ENCODE peak calls at places on chromosomes 16 and 17, in seven cellular contexts. One of them, this sample, is unnamed.

GRCh38 chr17:48559609-48560451 is 14.9 kb upstream of the HOXB2 start:
- DNase-seq in HTR-8/SVneo: no peak
- DNase-seq in GM20000: no peak
- DNase-seq in activated naive CD8-positive, alpha-beta T cell treated with anti-CD3 and anti-CD28 coated beads for 36 hours: no peak
- DNase-seq in progenitor cell of endocrine pancreas: no peak
- DNase-seq in naive B cell: no peak
- DNase-seq in retina: no peak
- DNase-seq in this sample: no peak

GRCh38 chr17:55705847-55706246 is 16.8 kb downstream of the TMEM100 start:
- DNase-seq in HTR-8/SVneo: no peak
- DNase-seq in GM20000: no peak
- DNase-seq in activated naive CD8-positive, alpha-beta T cell treated with anti-CD3 and anti-CD28 coated beads for 36 hours: no peak
- DNase-seq in progenitor cell of endocrine pancreas: no peak
- DNase-seq in naive B cell: no peak
- DNase-seq in retina: no peak
- DNase-seq in this sample: no peak

GRCh38 chr17:54891176-54891821 is 9.4 kb upstream of the TOM1L1 start:
- DNase-seq in HTR-8/SVneo: peak
- DNase-seq in GM20000: no peak
- DNase-seq in activated naive CD8-positive, alpha-beta T cell treated with anti-CD3 and anti-CD28 coated beads for 36 hours: no peak
- DNase-seq in progenitor cell of endocrine pancreas: peak
- DNase-seq in naive B cell: no peak
- DNase-seq in retina: peak
- DNase-seq in this sample: no peak

GRCh38 chr16:75235721-75236193 is 15.7 kb downstream of the BCAR1 start:
- DNase-seq in HTR-8/SVneo: no peak
- DNase-seq in GM20000: no peak
- DNase-seq in activated naive CD8-positive, alpha-beta T cell treated with anti-CD3 and anti-CD28 coated beads for 36 hours: no peak
- DNase-seq in progenitor cell of endocrine pancreas: no peak
- DNase-seq in naive B cell: no peak
- DNase-seq in retina: no peak
- DNase-seq in this sample: no peak

GRCh38 chr17:21061971-21062526 is 19.2 kb upstream of the USP22 start:
- DNase-seq in HTR-8/SVneo: no peak
- DNase-seq in GM20000: peak
- DNase-seq in activated naive CD8-positive, alpha-beta T cell treated with anti-CD3 and anti-CD28 coated beads for 36 hours: no peak
- DNase-seq in progenitor cell of endocrine pancreas: no peak
- DNase-seq in naive B cell: peak
- DNase-seq in retina: no peak
- DNase-seq in this sample: no peak

GRCh38 chr17:57563968-57564367 is 181.1 kb downstream of the CCDC182 start:
- DNase-seq in HTR-8/SVneo: no peak
- DNase-seq in GM20000: no peak
- DNase-seq in activated naive CD8-positive, alpha-beta T cell treated with anti-CD3 and anti-CD28 coated beads for 36 hours: no peak
- DNase-seq in progenitor cell of endocrine pancreas: no peak
- DNase-seq in naive B cell: no peak
- DNase-seq in retina: no peak
- DNase-seq in this sample: no peak

GRCh38 chr17:70050192-70050591 is 24.8 kb upstream of the KCNJ16 start:
- DNase-seq in HTR-8/SVneo: no peak
- DNase-seq in GM20000: no peak
- DNase-seq in activated naive CD8-positive, alpha-beta T cell treated with anti-CD3 and anti-CD28 coated beads for 36 hours: no peak
- DNase-seq in progenitor cell of endocrine pancreas: no peak
- DNase-seq in naive B cell: no peak
- DNase-seq in retina: no peak
- DNase-seq in this sample: no peak

GRCh38 chr17:81515530-81516041 is 3.0 kb upstream of the ACTG1 start:
- DNase-seq in HTR-8/SVneo: no peak
- DNase-seq in GM20000: no peak
- DNase-seq in activated naive CD8-positive, alpha-beta T cell treated with anti-CD3 and anti-CD28 coated beads for 36 hours: no peak
- DNase-seq in progenitor cell of endocrine pancreas: peak
- DNase-seq in naive B cell: no peak
- DNase-seq in retina: no peak
- DNase-seq in this sample: no peak

GRCh38 chr17:45749831-45750335 is 34.2 kb upstream of the CRHR1 start:
- DNase-seq in HTR-8/SVneo: no peak
- DNase-seq in GM20000: no peak
- DNase-seq in activated naive CD8-positive, alpha-beta T cell treated with anti-CD3 and anti-CD28 coated beads for 36 hours: no peak
- DNase-seq in progenitor cell of endocrine pancreas: no peak
- DNase-seq in naive B cell: no peak
- DNase-seq in retina: no peak
- DNase-seq in this sample: no peak

GRCh38 chr16:27965801-27966200 is 97.7 kb downstream of the GSG1L start:
- DNase-seq in HTR-8/SVneo: no peak
- DNase-seq in GM20000: no peak
- DNase-seq in activated naive CD8-positive, alpha-beta T cell treated with anti-CD3 and anti-CD28 coated beads for 36 hours: no peak
- DNase-seq in progenitor cell of endocrine pancreas: no peak
- DNase-seq in naive B cell: no peak
- DNase-seq in retina: no peak
- DNase-seq in this sample: no peak

GRCh38 chr17:1000597-1001490 is 3.9 kb downstream of the TIMM22 start:
- DNase-seq in HTR-8/SVneo: no peak
- DNase-seq in GM20000: no peak
- DNase-seq in activated naive CD8-positive, alpha-beta T cell treated with anti-CD3 and anti-CD28 coated beads for 36 hours: no peak
- DNase-seq in progenitor cell of endocrine pancreas: no peak
- DNase-seq in naive B cell: no peak
- DNase-seq in retina: no peak
- DNase-seq in this sample: no peak

GRCh38 chr17:67431210-67432015 is 54.3 kb downstream of the PITPNC1 start:
- DNase-seq in HTR-8/SVneo: peak
- DNase-seq in GM20000: peak
- DNase-seq in activated naive CD8-positive, alpha-beta T cell treated with anti-CD3 and anti-CD28 coated beads for 36 hours: peak
- DNase-seq in progenitor cell of endocrine pancreas: no peak
- DNase-seq in naive B cell: no peak
- DNase-seq in retina: no peak
- DNase-seq in this sample: no peak

GRCh38 chr16:13453938-13454553 is 465.9 kb upstream of the ERCC4 start:
- DNase-seq in HTR-8/SVneo: peak
- DNase-seq in GM20000: peak
- DNase-seq in activated naive CD8-positive, alpha-beta T cell treated with anti-CD3 and anti-CD28 coated beads for 36 hours: peak
- DNase-seq in progenitor cell of endocrine pancreas: peak
- DNase-seq in naive B cell: no peak
- DNase-seq in retina: peak
- DNase-seq in this sample: no peak

GRCh38 chr16:84791088-84791487 is 28.7 kb upstream of the CRISPLD2 start:
- DNase-seq in HTR-8/SVneo: no peak
- DNase-seq in GM20000: no peak
- DNase-seq in activated naive CD8-positive, alpha-beta T cell treated with anti-CD3 and anti-CD28 coated beads for 36 hours: no peak
- DNase-seq in progenitor cell of endocrine pancreas: no peak
- DNase-seq in naive B cell: no peak
- DNase-seq in retina: no peak
- DNase-seq in this sample: no peak

GRCh38 chr16:24851700-24852099 is 5.9 kb downstream of the SLC5A11 start:
- DNase-seq in HTR-8/SVneo: no peak
- DNase-seq in GM20000: no peak
- DNase-seq in activated naive CD8-positive, alpha-beta T cell treated with anti-CD3 and anti-CD28 coated beads for 36 hours: no peak
- DNase-seq in progenitor cell of endocrine pancreas: no peak
- DNase-seq in naive B cell: no peak
- DNase-seq in retina: no peak
- DNase-seq in this sample: no peak

GRCh38 chr16:20104563-20105183 is 31.0 kb upstream of the GPR139 start:
- DNase-seq in HTR-8/SVneo: no peak
- DNase-seq in GM20000: no peak
- DNase-seq in activated naive CD8-positive, alpha-beta T cell treated with anti-CD3 and anti-CD28 coated beads for 36 hours: no peak
- DNase-seq in progenitor cell of endocrine pancreas: no peak
- DNase-seq in naive B cell: no peak
- DNase-seq in retina: no peak
- DNase-seq in this sample: no peak

GRCh38 chr17:29582767-29583166 is 6.7 kb downstream of the GIT1 start:
- DNase-seq in HTR-8/SVneo: no peak
- DNase-seq in GM20000: no peak
- DNase-seq in activated naive CD8-positive, alpha-beta T cell treated with anti-CD3 and anti-CD28 coated beads for 36 hours: no peak
- DNase-seq in progenitor cell of endocrine pancreas: no peak
- DNase-seq in naive B cell: no peak
- DNase-seq in retina: no peak
- DNase-seq in this sample: no peak